ENCODE peak calls at places on chromosomes 12 and 14, in six cellular contexts. P, S, I, E, Y and C are unnamed samples.
A peak's percentile ranks its signal among the peaks of the same experiment; 100 is the strongest.

GRCh38 chr14:95361373-95362179 is 41.9 kb upstream of the CLMN start:
- DNase-seq in P (peak; percentile 24), S (peak; percentile 28), I (peak; percentile 75), E (no peak), Y (peak; percentile 73), C (no peak)

GRCh38 chr14:52153939-52154338 is 85.1 kb upstream of the NID2 start:
- DNase-seq in P (no peak), S (no peak), I (no peak), E (no peak), Y (no peak), C (no peak)

GRCh38 chr12:110818511-110818910 is 28.3 kb upstream of the CCDC63 start:
- DNase-seq in P (no peak), S (no peak), I (no peak), E (no peak), Y (no peak), C (no peak)

GRCh38 chr14:61860294-61860918 is 98.2 kb downstream of the SNAPC1 start:
- DNase-seq in P (peak; percentile 23), S (peak; percentile 83), I (peak; percentile 52), E (peak; percentile 42), Y (peak; percentile 72), C (no peak)

GRCh38 chr14:96274122-96274910 is 18.3 kb downstream of the BDKRB1 start:
- DNase-seq in P (no peak), S (no peak), I (no peak), E (peak; percentile 97), Y (no peak), C (peak; percentile 27)

GRCh38 chr12:69066420-69067373 is 133.7 kb upstream of the CPM start:
- DNase-seq in P (no peak), S (no peak), I (no peak), E (no peak), Y (no peak), C (no peak)

GRCh38 chr12:122730215-122731014 is at the start of gene HCAR1:
- DNase-seq in P (no peak), S (no peak), I (no peak), E (no peak), Y (no peak), C (no peak)

GRCh38 chr14:63659726-63660125 is 18.1 kb upstream of the WDR89 start:
- DNase-seq in P (no peak), S (no peak), I (no peak), E (peak; percentile 10), Y (peak; percentile 81), C (no peak)

GRCh38 chr14:45199246-45199645 is 53.8 kb downstream of the MIS18BP1 start:
- DNase-seq in P (no peak), S (no peak), I (no peak), E (peak; percentile 79), Y (no peak), C (no peak)

GRCh38 chr12:12979151-12979550 is 20.9 kb downstream of the HEBP1 start:
- DNase-seq in P (no peak), S (no peak), I (no peak), E (peak; percentile 81), Y (no peak), C (no peak)

GRCh38 chr12:84723988-84724387 is 188.6 kb downstream of the SLC6A15 start:
- DNase-seq in P (no peak), S (no peak), I (no peak), E (no peak), Y (no peak), C (no peak)

GRCh38 chr14:24145700-24146621 is at the start of gene PSME2:
- DNase-seq in P (no peak), S (no peak), I (no peak), E (peak; percentile 80), Y (no peak), C (no peak)

GRCh38 chr14:24145219-24145618 is 1.2 kb downstream of the PSME2 start:
- DNase-seq in P (no peak), S (no peak), I (no peak), E (no peak), Y (no peak), C (no peak)

GRCh38 chr14:24147761-24148428 is 597 bp downstream of the RNF31 start:
- DNase-seq in P (no peak), S (no peak), I (no peak), E (no peak), Y (no peak), C (no peak)

GRCh38 chr14:24146622-24146977 is 190 bp upstream of the PSME2 start:
- DNase-seq in P (peak; percentile 94), S (peak; percentile 95), I (peak; percentile 97), E (peak; percentile 97), Y (peak; percentile 96), C (peak; percentile 80)

DNA sequence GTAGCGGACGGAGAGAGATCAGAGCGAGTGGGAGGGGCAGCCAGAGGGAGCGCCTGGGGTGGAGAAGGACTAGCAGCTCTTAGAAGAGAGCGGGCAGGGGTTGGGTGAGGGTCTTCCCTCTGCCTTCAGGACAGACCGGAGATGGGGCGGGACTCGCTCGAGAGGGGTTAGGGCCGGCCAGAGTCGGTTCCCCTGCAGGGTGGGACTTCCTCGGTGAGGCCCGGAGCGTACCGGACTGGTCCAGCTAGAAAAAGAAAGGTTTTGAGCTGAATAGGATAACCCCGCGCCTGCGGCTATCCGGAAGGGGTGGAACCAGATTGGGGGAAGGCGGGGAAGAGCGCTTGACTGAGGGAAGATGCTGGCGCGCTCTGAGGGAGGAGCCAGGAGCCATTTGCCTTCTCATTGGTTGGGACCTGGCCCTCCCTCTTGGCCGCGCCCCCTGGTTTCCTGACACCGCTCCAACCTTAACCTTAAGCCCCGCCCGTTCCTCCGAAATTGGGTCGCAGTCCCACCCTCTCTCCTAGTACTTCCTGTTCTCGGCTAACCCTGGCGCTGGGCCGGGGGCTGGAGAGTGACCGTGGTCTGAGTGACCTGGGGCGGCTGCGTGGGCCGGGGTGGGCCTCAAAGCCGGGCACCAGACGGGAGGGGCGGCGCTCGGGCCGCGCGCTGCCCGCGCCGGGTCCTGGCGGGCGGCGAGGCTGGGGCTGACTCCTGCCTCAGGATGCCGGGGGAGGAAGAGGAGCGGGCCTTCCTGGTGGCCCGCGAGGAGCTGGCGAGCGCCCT is at the start of gene RNF31:
- DNase-seq in P (peak; percentile 96), S (peak; percentile 99), I (peak; percentile 99), E (peak; percentile 98), Y (peak; percentile 99), C (peak; percentile 97)
- TF ChIP-seq POLR2A in P (no peak), S (peak; percentile 54), I (peak; percentile 61), E (no peak), Y (no peak), C (peak; percentile 75)

GRCh38 chr12:131500564-131500963 is 210.3 kb upstream of the SFSWAP start:
- DNase-seq in P (no peak), S (no peak), I (no peak), E (no peak), Y (no peak), C (no peak)

GRCh38 chr12:131494741-131495524 is 216.0 kb upstream of the SFSWAP start:
- DNase-seq in P (no peak), S (no peak), I (no peak), E (no peak), Y (no peak), C (no peak)

GRCh38 chr12:131494141-131494733 is 216.7 kb upstream of the SFSWAP start:
- DNase-seq in P (no peak), S (no peak), I (no peak), E (no peak), Y (no peak), C (no peak)

GRCh38 chr12:131499864-131500190 is 211.1 kb upstream of the SFSWAP start:
- DNase-seq in P (no peak), S (no peak), I (no peak), E (no peak), Y (no peak), C (no peak)

DNA sequence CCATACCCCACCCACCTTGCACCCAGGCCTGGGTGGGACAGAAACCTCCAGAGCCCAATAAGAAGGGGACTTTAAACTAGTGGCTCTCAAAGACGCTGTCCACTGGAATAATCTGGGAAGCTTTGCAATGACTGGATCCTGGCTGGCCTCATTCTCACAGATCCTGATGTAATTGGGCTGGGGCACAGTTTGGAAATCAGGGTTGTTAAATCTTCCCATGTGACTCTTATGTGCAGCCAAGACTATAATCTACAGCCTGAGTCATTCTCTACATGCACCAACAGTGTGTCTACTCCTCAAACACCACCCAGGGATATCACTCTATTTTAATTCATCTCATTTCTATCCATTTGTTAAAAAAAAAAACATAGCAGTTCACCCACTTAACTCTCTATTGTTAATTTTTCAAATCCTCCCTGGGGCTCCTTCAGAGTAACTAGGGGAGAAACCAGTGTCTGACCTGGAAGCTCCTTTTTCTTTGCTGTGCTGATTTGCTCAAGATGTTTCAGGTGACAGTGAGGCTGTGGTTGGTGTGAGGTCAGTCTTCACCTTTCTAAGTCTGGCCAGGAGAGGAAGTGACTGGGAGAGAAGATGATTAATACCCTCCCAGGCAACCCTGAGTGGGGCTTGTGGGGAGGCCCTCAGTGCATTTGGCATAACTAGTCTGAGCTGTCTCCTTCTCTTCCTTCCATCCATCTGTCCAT is 211.6 kb upstream of the SFSWAP start:
- DNase-seq in P (no peak), S (no peak), I (no peak), E (no peak), Y (no peak), C (peak; percentile 48)
- TF ChIP-seq POLR2A in P (no peak), S (no peak), I (no peak), E (no peak), Y (no peak), C (no peak)

GRCh38 chr12:92129609-92130008 is 16.0 kb downstream of the BTG1 start:
- DNase-seq in P (no peak), S (no peak), I (no peak), E (no peak), Y (no peak), C (no peak)
- TF ChIP-seq POLR2A in P (no peak), S (no peak), I (no peak), E (no peak), Y (no peak), C (no peak)

DNA sequence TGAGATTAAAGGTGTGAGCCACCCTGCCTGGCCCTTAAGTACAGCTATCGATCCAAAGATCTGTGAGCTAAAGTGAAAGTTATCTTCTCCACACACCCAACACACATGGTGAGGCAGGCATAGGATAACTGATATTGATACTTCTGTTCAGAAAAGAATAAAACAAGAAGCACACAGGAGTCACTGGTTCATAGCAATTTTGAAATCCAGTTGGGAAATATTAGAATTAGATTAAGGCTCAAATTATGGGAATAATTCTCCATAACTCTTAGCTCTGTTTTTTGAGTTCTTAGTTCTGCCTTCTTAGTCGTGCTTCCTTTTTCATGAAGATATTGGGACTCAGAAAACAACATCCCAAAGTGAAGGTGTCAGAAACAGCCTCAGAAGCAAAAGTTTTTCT is 186.0 kb upstream of the PLXNC1 start:
- DNase-seq in P (no peak), S (no peak), I (no peak), E (no peak), Y (no peak), C (no peak)
- TF ChIP-seq POLR2A in P (no peak), S (no peak), I (no peak), E (no peak), Y (no peak), C (no peak)

GRCh38 chr12:52676163-52676562 is 4.0 kb downstream of the KRT1 start:
- DNase-seq in P (no peak), S (no peak), I (no peak), E (no peak), Y (no peak), C (no peak)

GRCh38 chr12:52673713-52674415 is 6.3 kb downstream of the KRT1 start:
- DNase-seq in P (no peak), S (no peak), I (no peak), E (no peak), Y (no peak), C (no peak)

GRCh38 chr12:52674416-52674775 is 5.8 kb downstream of the KRT1 start:
- DNase-seq in P (no peak), S (no peak), I (no peak), E (no peak), Y (no peak), C (no peak)

GRCh38 chr12:52677126-52677525 is 3.1 kb downstream of the KRT1 start:
- DNase-seq in P (no peak), S (no peak), I (no peak), E (no peak), Y (no peak), C (no peak)

GRCh38 chr12:52675301-52675701 is 4.9 kb downstream of the KRT1 start:
- DNase-seq in P (no peak), S (no peak), I (no peak), E (no peak), Y (no peak), C (no peak)
- TF ChIP-seq POLR2A in P (no peak), S (no peak), I (no peak), E (no peak), Y (no peak), C (no peak)